ENCODE peak calls at places on chromosomes 7 and 10, in six cellular contexts. U is psoas muscle, J is HCT116, T is fibroblast of mammary gland, D is foreskin fibroblast, A is Peyer's patch. M is an unnamed sample.

GRCh38 chr7:38773430-38773829 is 135.6 kb downstream of the VPS41 start:
- DNase-seq in U (no peak), J (no peak), T (peak), D (peak), A (no peak), M (peak)

GRCh38 chr7:70056363-70056762 is 458.1 kb downstream of the AUTS2 start:
- DNase-seq in U (no peak), J (no peak), T (no peak), D (no peak), A (no peak), M (no peak)

GRCh38 chr7:131605280-131605878 is 49.0 kb upstream of the PODXL start:
- DNase-seq in U (no peak), J (no peak), T (no peak), D (no peak), A (no peak), M (no peak)

GRCh38 chr10:79054203-79055099 is 14.3 kb upstream of the ZMIZ1 start:
- DNase-seq in U (no peak), J (no peak), T (no peak), D (no peak), A (no peak), M (no peak)

GRCh38 chr7:23471090-23471859 is 984 bp upstream of the IGF2BP3 start:
- DNase-seq in U (no peak), J (peak), T (no peak), D (peak), A (no peak), M (no peak)

GRCh38 chr7:46802460-46802972 is 779.4 kb downstream of the TNS3 start:
- DNase-seq in U (no peak), J (no peak), T (no peak), D (no peak), A (no peak), M (no peak)

GRCh38 chr7:149422914-149423285 is 38.0 kb downstream of the ZNF777 start:
- DNase-seq in U (peak), J (no peak), T (no peak), D (no peak), A (peak), M (no peak)

GRCh38 chr7:152137476-152138025 is 112.1 kb downstream of the GALNT11 start:
- DNase-seq in U (no peak), J (no peak), T (peak), D (no peak), A (no peak), M (no peak)

GRCh38 chr10:29386347-29386999 is 97.6 kb downstream of the LYZL1 start:
- DNase-seq in U (no peak), J (no peak), T (peak), D (peak), A (no peak), M (no peak)

GRCh38 chr10:91410638-91411367 is 659 bp downstream of the HECTD2 start:
- DNase-seq in U (no peak), J (no peak), T (peak), D (peak), A (no peak), M (no peak)

GRCh38 chr10:8279598-8279997 is 225.1 kb downstream of the GATA3 start:
- DNase-seq in U (no peak), J (no peak), T (no peak), D (no peak), A (no peak), M (peak)

GRCh38 chr10:119215371-119215770 is 8.0 kb downstream of the GRK5 start:
- DNase-seq in U (no peak), J (no peak), T (no peak), D (no peak), A (no peak), M (no peak)

GRCh38 chr7:85719981-85720963 is 533.4 kb upstream of the SEMA3D start:
- DNase-seq in U (no peak), J (no peak), T (peak), D (peak), A (no peak), M (peak)

GRCh38 chr10:71728218-71728737 is 8.7 kb upstream of the C10orf105 start:
- DNase-seq in U (no peak), J (no peak), T (no peak), D (no peak), A (no peak), M (no peak)

GRCh38 chr10:58513189-58514101 is 773 bp downstream of the BICC1 start:
- DNase-seq in U (peak), J (no peak), T (peak), D (peak), A (peak), M (peak)

GRCh38 chr10:79444243-79445119 is 943 bp downstream of the ZCCHC24 start:
- DNase-seq in U (peak), J (no peak), T (peak), D (peak), A (peak), M (no peak)

GRCh38 chr7:134513169-134513752 is 14.1 kb upstream of the AKR1B10 start:
- DNase-seq in U (peak), J (no peak), T (peak), D (peak), A (no peak), M (no peak)

GRCh38 chr10:48478980-48479811 is 125.7 kb downstream of the ARHGAP22 start:
- DNase-seq in U (no peak), J (no peak), T (no peak), D (no peak), A (peak), M (no peak)

GRCh38 chr7:135879238-135879637 is 97.9 kb downstream of the MTPN start:
- DNase-seq in U (no peak), J (no peak), T (peak), D (no peak), A (no peak), M (no peak)

GRCh38 chr10:27446091-27446918 is 57.8 kb upstream of the RAB18 start:
- DNase-seq in U (no peak), J (peak), T (peak), D (peak), A (no peak), M (peak)

GRCh38 chr7:121113288-121113687 is 124.8 kb downstream of the CPED1 start:
- DNase-seq in U (no peak), J (no peak), T (no peak), D (no peak), A (no peak), M (no peak)

DNA sequence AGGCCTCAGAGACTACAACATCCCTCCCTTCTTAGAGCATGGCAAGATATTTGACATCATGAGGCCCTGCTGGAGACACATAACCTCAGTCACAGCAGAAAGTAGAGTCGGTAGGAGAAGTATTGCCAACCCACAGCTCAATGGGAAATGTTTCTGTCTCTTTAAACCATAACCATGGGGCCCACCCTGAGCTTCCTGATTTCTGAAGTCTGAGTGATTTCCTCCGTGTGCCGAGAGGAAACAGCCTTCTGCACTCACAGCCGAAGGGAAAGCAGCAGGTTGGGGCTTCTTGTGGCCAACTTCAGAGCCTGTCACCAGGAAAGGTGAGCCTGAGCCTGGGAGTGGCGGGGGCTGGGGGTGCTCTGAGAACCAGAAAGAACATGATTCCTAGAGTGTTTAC is at the start of gene GIMAP1:
- DNase-seq in U (peak), J (no peak), T (no peak), D (no peak), A (peak), M (no peak)
- H3K4me3 ChIP-seq in U (peak), J (no peak), T (no peak), D (no peak), A (peak), M (no peak)

GRCh38 chr10:93062499-93063216 is 2.1 kb downstream of the CYP26C1 start:
- DNase-seq in U (no peak), J (no peak), T (peak), D (no peak), A (no peak), M (no peak)
- TF ChIP-seq CTCF in U (peak), J (no peak), T (no peak), D (peak), A (no peak), M (peak)

DNA sequence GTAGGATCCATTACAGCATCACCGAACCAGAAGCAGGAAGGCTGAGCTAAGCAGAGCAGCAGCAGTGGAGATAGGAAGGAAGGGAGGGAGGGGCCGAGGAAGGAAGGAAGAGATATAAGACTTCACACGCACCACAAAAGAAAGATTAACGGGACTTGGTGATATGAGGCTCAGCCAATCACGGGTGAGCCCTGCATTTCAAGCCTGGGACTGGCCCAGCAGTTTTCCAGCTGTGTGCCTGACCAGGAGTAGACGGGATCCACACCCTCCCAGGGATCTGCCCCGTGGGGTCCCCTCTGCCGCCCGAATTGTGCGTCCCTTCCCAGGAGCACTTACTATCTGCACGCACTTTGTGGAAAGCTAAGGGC is 16.2 kb downstream of the ATG9B start:
- DNase-seq in U (no peak), J (no peak), T (peak), D (no peak), A (peak), M (no peak)
- H3K4me3 ChIP-seq in U (no peak), J (peak), T (peak), D (no peak), A (peak), M (no peak)

GRCh38 chr7:13593854-13594253 is 395.6 kb downstream of the ETV1 start:
- DNase-seq in U (no peak), J (no peak), T (no peak), D (no peak), A (no peak), M (no peak)
- TF ChIP-seq CTCF in U (no peak), J (no peak), T (no peak), D (no peak), A (no peak), M (no peak)

M was measured in BJ.